ENCODE peak calls at places on chromosomes 4 and X, in eight cellular contexts. One of them, this sample, is unnamed.

GRCh38 chr4:67106846-67107467 is 438.3 kb downstream of the CENPC start:
- DNase-seq in BJ: no peak
- DNase-seq in CD8-positive, alpha-beta T cell: no peak
- DNase-seq in neural progenitor cell: peak
- DNase-seq in heart left ventricle: no peak
- DNase-seq in sigmoid colon: no peak
- DNase-seq in fibroblast of lung: no peak
- DNase-seq in endothelial cell of umbilical vein: no peak
- DNase-seq in this sample: no peak

GRCh38 chr4:107863416-107863815 is 38.7 kb downstream of the SGMS2 start:
- DNase-seq in BJ: no peak
- DNase-seq in CD8-positive, alpha-beta T cell: no peak
- DNase-seq in neural progenitor cell: no peak
- DNase-seq in heart left ventricle: no peak
- DNase-seq in sigmoid colon: no peak
- DNase-seq in fibroblast of lung: peak
- DNase-seq in endothelial cell of umbilical vein: no peak
- DNase-seq in this sample: no peak

GRCh38 chr4:136917312-136918110 is 614.8 kb downstream of the PCDH18 start:
- DNase-seq in BJ: no peak
- DNase-seq in CD8-positive, alpha-beta T cell: no peak
- DNase-seq in neural progenitor cell: no peak
- DNase-seq in heart left ventricle: no peak
- DNase-seq in sigmoid colon: no peak
- DNase-seq in fibroblast of lung: no peak
- DNase-seq in endothelial cell of umbilical vein: no peak
- DNase-seq in this sample: no peak

GRCh38 chr4:43842594-43842993 is 606.0 kb downstream of the KCTD8 start:
- DNase-seq in BJ: no peak
- DNase-seq in CD8-positive, alpha-beta T cell: no peak
- DNase-seq in neural progenitor cell: no peak
- DNase-seq in heart left ventricle: no peak
- DNase-seq in sigmoid colon: no peak
- DNase-seq in fibroblast of lung: no peak
- DNase-seq in endothelial cell of umbilical vein: no peak
- DNase-seq in this sample: no peak

GRCh38 chr4:687048-687974 is 1.6 kb downstream of the SLC49A3 start:
- DNase-seq in BJ: peak
- DNase-seq in CD8-positive, alpha-beta T cell: no peak
- DNase-seq in neural progenitor cell: no peak
- DNase-seq in heart left ventricle: peak
- DNase-seq in sigmoid colon: peak
- DNase-seq in fibroblast of lung: peak
- DNase-seq in endothelial cell of umbilical vein: peak
- DNase-seq in this sample: peak

GRCh38 chr4:156329779-156330178 is 376.1 kb upstream of the CTSO start:
- DNase-seq in BJ: no peak
- DNase-seq in CD8-positive, alpha-beta T cell: no peak
- DNase-seq in neural progenitor cell: no peak
- DNase-seq in heart left ventricle: no peak
- DNase-seq in sigmoid colon: no peak
- DNase-seq in fibroblast of lung: no peak
- DNase-seq in endothelial cell of umbilical vein: no peak
- DNase-seq in this sample: no peak

GRCh38 chrX:79630033-79631009 is 263.2 kb upstream of the ITM2A start:
- DNase-seq in BJ: no peak
- DNase-seq in CD8-positive, alpha-beta T cell: no peak
- DNase-seq in neural progenitor cell: no peak
- DNase-seq in heart left ventricle: no peak
- DNase-seq in sigmoid colon: no peak
- DNase-seq in fibroblast of lung: no peak
- DNase-seq in endothelial cell of umbilical vein: no peak
- DNase-seq in this sample: peak

GRCh38 chrX:71251456-71251973 is 2.4 kb downstream of the ZMYM3 start:
- DNase-seq in BJ: no peak
- DNase-seq in CD8-positive, alpha-beta T cell: no peak
- DNase-seq in neural progenitor cell: no peak
- DNase-seq in heart left ventricle: no peak
- DNase-seq in sigmoid colon: no peak
- DNase-seq in fibroblast of lung: no peak
- DNase-seq in endothelial cell of umbilical vein: no peak
- DNase-seq in this sample: no peak

GRCh38 chr4:100362363-100362762 is 155.5 kb downstream of the EMCN start:
- DNase-seq in BJ: no peak
- DNase-seq in CD8-positive, alpha-beta T cell: no peak
- DNase-seq in neural progenitor cell: no peak
- DNase-seq in heart left ventricle: no peak
- DNase-seq in sigmoid colon: no peak
- DNase-seq in fibroblast of lung: no peak
- DNase-seq in endothelial cell of umbilical vein: peak
- DNase-seq in this sample: no peak

GRCh38 chr4:9996319-9997110 is 24.8 kb downstream of the SLC2A9 start:
- DNase-seq in BJ: no peak
- DNase-seq in CD8-positive, alpha-beta T cell: no peak
- DNase-seq in neural progenitor cell: no peak
- DNase-seq in heart left ventricle: no peak
- DNase-seq in sigmoid colon: peak
- DNase-seq in fibroblast of lung: peak
- DNase-seq in endothelial cell of umbilical vein: peak
- DNase-seq in this sample: no peak

GRCh38 chr4:173170210-173170778 is 1.7 kb downstream of the GALNT7 start:
- DNase-seq in BJ: no peak
- DNase-seq in CD8-positive, alpha-beta T cell: no peak
- DNase-seq in neural progenitor cell: no peak
- DNase-seq in heart left ventricle: no peak
- DNase-seq in sigmoid colon: no peak
- DNase-seq in fibroblast of lung: peak
- DNase-seq in endothelial cell of umbilical vein: peak
- DNase-seq in this sample: no peak

GRCh38 chr4:164384416-164384815 is 369.5 kb upstream of the SMIM31 start:
- DNase-seq in BJ: no peak
- DNase-seq in CD8-positive, alpha-beta T cell: no peak
- DNase-seq in neural progenitor cell: no peak
- DNase-seq in heart left ventricle: no peak
- DNase-seq in sigmoid colon: no peak
- DNase-seq in fibroblast of lung: no peak
- DNase-seq in endothelial cell of umbilical vein: no peak
- DNase-seq in this sample: no peak
- H3K4me3 ChIP-seq in BJ: no peak
- H3K4me3 ChIP-seq in CD8-positive, alpha-beta T cell: no peak
- H3K4me3 ChIP-seq in neural progenitor cell: peak
- H3K4me3 ChIP-seq in heart left ventricle: no peak
- H3K4me3 ChIP-seq in sigmoid colon: peak
- H3K4me3 ChIP-seq in fibroblast of lung: no peak
- H3K4me3 ChIP-seq in endothelial cell of umbilical vein: no peak
- H3K4me3 ChIP-seq in this sample: no peak

GRCh38 chr4:47213106-47213505 is 181.7 kb downstream of the GABRB1 start:
- DNase-seq in BJ: no peak
- DNase-seq in CD8-positive, alpha-beta T cell: no peak
- DNase-seq in neural progenitor cell: no peak
- DNase-seq in heart left ventricle: no peak
- DNase-seq in sigmoid colon: no peak
- DNase-seq in fibroblast of lung: peak
- DNase-seq in endothelial cell of umbilical vein: no peak
- DNase-seq in this sample: no peak
- TF ChIP-seq CTCF in BJ: no peak
- TF ChIP-seq CTCF in CD8-positive, alpha-beta T cell: no peak
- TF ChIP-seq CTCF in neural progenitor cell: no peak
- TF ChIP-seq CTCF in heart left ventricle: no peak
- TF ChIP-seq CTCF in sigmoid colon: no peak
- TF ChIP-seq CTCF in fibroblast of lung: no peak
- TF ChIP-seq CTCF in endothelial cell of umbilical vein: no peak
- TF ChIP-seq CTCF in this sample: no peak

GRCh38 chr4:184513802-184514120 is 39.4 kb upstream of the IRF2 start:
- DNase-seq in BJ: no peak
- DNase-seq in CD8-positive, alpha-beta T cell: no peak
- DNase-seq in neural progenitor cell: no peak
- DNase-seq in heart left ventricle: no peak
- DNase-seq in sigmoid colon: no peak
- DNase-seq in fibroblast of lung: no peak
- DNase-seq in endothelial cell of umbilical vein: no peak
- DNase-seq in this sample: no peak
- H3K4me3 ChIP-seq in BJ: no peak
- H3K4me3 ChIP-seq in CD8-positive, alpha-beta T cell: no peak
- H3K4me3 ChIP-seq in neural progenitor cell: no peak
- H3K4me3 ChIP-seq in heart left ventricle: no peak
- H3K4me3 ChIP-seq in sigmoid colon: no peak
- H3K4me3 ChIP-seq in fibroblast of lung: peak
- H3K4me3 ChIP-seq in endothelial cell of umbilical vein: no peak
- H3K4me3 ChIP-seq in this sample: no peak

GRCh38 chr4:74793757-74794340 is 474 bp downstream of the BTC start:
- DNase-seq in BJ: no peak
- DNase-seq in CD8-positive, alpha-beta T cell: no peak
- DNase-seq in neural progenitor cell: peak
- DNase-seq in heart left ventricle: peak
- DNase-seq in sigmoid colon: peak
- DNase-seq in fibroblast of lung: peak
- DNase-seq in endothelial cell of umbilical vein: peak
- DNase-seq in this sample: peak

GRCh38 chr4:74789518-74789917 is 4.8 kb downstream of the BTC start:
- DNase-seq in BJ: no peak
- DNase-seq in CD8-positive, alpha-beta T cell: no peak
- DNase-seq in neural progenitor cell: no peak
- DNase-seq in heart left ventricle: no peak
- DNase-seq in sigmoid colon: no peak
- DNase-seq in fibroblast of lung: no peak
- DNase-seq in endothelial cell of umbilical vein: no peak
- DNase-seq in this sample: no peak

GRCh38 chr4:74790652-74791051 is 3.7 kb downstream of the BTC start:
- DNase-seq in BJ: no peak
- DNase-seq in CD8-positive, alpha-beta T cell: no peak
- DNase-seq in neural progenitor cell: no peak
- DNase-seq in heart left ventricle: no peak
- DNase-seq in sigmoid colon: peak
- DNase-seq in fibroblast of lung: no peak
- DNase-seq in endothelial cell of umbilical vein: no peak
- DNase-seq in this sample: no peak

GRCh38 chr4:74796631-74797030 is 2.3 kb upstream of the BTC start:
- DNase-seq in BJ: no peak
- DNase-seq in CD8-positive, alpha-beta T cell: no peak
- DNase-seq in neural progenitor cell: no peak
- DNase-seq in heart left ventricle: no peak
- DNase-seq in sigmoid colon: no peak
- DNase-seq in fibroblast of lung: no peak
- DNase-seq in endothelial cell of umbilical vein: no peak
- DNase-seq in this sample: no peak

GRCh38 chr4:74794341-74794801 is at the start of gene BTC:
- DNase-seq in BJ: no peak
- DNase-seq in CD8-positive, alpha-beta T cell: no peak
- DNase-seq in neural progenitor cell: peak
- DNase-seq in heart left ventricle: peak
- DNase-seq in sigmoid colon: peak
- DNase-seq in fibroblast of lung: peak
- DNase-seq in endothelial cell of umbilical vein: no peak
- DNase-seq in this sample: peak
- TF ChIP-seq CTCF in BJ: peak
- TF ChIP-seq CTCF in CD8-positive, alpha-beta T cell: no peak
- TF ChIP-seq CTCF in neural progenitor cell: peak
- TF ChIP-seq CTCF in heart left ventricle: no peak
- TF ChIP-seq CTCF in sigmoid colon: peak
- TF ChIP-seq CTCF in fibroblast of lung: peak
- TF ChIP-seq CTCF in endothelial cell of umbilical vein: peak
- TF ChIP-seq CTCF in this sample: peak

DNA sequence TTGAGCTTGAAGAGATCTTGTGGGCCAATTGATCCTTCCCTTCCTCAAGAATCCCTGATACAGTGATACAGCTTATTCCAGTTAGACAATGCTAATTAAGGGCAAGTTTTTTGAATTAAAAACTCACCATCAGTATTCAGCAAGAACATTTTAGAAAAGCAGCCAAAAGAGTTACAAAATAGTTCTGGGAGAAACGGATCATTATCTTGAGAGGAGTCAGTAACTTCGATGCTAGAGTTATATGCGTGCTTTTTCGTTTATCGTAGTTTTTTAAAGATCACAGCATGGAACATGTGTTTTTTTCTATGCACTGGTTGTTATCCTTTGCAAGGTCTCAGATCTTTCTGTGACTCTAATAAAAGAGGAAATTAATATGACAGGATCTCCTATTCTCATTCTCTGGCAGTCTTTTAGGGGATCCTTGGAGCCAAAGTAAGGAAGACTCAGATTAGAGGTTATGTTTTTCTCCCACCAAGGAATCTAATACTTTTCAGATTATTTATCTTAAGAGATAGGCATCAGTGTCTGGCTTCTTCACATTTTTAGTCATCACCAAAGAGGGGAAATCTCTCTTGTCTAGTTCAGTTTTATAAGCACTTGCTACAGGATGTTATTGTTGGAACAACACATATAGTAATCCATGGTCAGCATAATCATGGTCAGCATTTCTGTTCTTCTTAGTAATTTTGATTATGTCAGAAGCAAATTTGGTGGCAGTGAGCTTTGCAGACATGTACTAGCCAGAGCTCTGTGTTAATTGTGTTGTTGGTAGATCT is 109.7 kb downstream of the PDLIM5 start:
- DNase-seq in BJ: peak
- DNase-seq in CD8-positive, alpha-beta T cell: no peak
- DNase-seq in neural progenitor cell: no peak
- DNase-seq in heart left ventricle: no peak
- DNase-seq in sigmoid colon: no peak
- DNase-seq in fibroblast of lung: peak
- DNase-seq in endothelial cell of umbilical vein: peak
- DNase-seq in this sample: no peak
- H3K4me3 ChIP-seq in BJ: no peak
- H3K4me3 ChIP-seq in CD8-positive, alpha-beta T cell: no peak
- H3K4me3 ChIP-seq in neural progenitor cell: no peak
- H3K4me3 ChIP-seq in heart left ventricle: peak
- H3K4me3 ChIP-seq in sigmoid colon: no peak
- H3K4me3 ChIP-seq in fibroblast of lung: no peak
- H3K4me3 ChIP-seq in endothelial cell of umbilical vein: no peak
- H3K4me3 ChIP-seq in this sample: no peak

GRCh38 chr4:141637565-141637964 is 1.2 kb downstream of the IL15 start:
- DNase-seq in BJ: no peak
- DNase-seq in CD8-positive, alpha-beta T cell: no peak
- DNase-seq in neural progenitor cell: no peak
- DNase-seq in heart left ventricle: no peak
- DNase-seq in sigmoid colon: no peak
- DNase-seq in fibroblast of lung: peak
- DNase-seq in endothelial cell of umbilical vein: no peak
- DNase-seq in this sample: no peak
- TF ChIP-seq CTCF in BJ: no peak
- TF ChIP-seq CTCF in CD8-positive, alpha-beta T cell: no peak
- TF ChIP-seq CTCF in neural progenitor cell: no peak
- TF ChIP-seq CTCF in heart left ventricle: no peak
- TF ChIP-seq CTCF in sigmoid colon: no peak
- TF ChIP-seq CTCF in fibroblast of lung: no peak
- TF ChIP-seq CTCF in endothelial cell of umbilical vein: no peak
- TF ChIP-seq CTCF in this sample: no peak

This sample was measured in epithelial cell of proximal tubule.